ENCODE peak calls at places on chromosome 16, in eight cellular contexts. Y is AG20443; O is RPMI7951; Z is fibroblast of the aortic adventitia; U is amygdala; N is stomach; X is stimulated activated CD4-positive, alpha-beta T cell treated with anti-CD3 and anti-CD28 coated beads, Interleukin-12 subunit alpha, Interleukin-12 subunit beta, amount 100 ng/mL, for 4 hours; E is hippocampal formation. K is an unnamed sample.

GRCh38 chr16:23948949-23949392 is 113.2 kb downstream of the PRKCB start:
- DNase-seq in Y (no peak), O (no peak), Z (no peak), U (no peak), N (peak; percentile 27), X (no peak), E (no peak), K (no peak)

GRCh38 chr16:19382084-19382801 is 35.4 kb upstream of the TMC5 start:
- DNase-seq in Y (no peak), O (no peak), Z (no peak), U (no peak), N (peak; percentile 41), X (no peak), E (no peak), K (no peak)

GRCh38 chr16:22296225-22297113 is 740 bp upstream of the POLR3E start:
- DNase-seq in Y (no peak), O (no peak), Z (peak; percentile 16), U (no peak), N (no peak), X (no peak), E (no peak), K (no peak)

GRCh38 chr16:782766-783403 is 5.3 kb downstream of the RPUSD1 start:
- DNase-seq in Y (no peak), O (no peak), Z (no peak), U (no peak), N (peak; percentile 69), X (no peak), E (no peak), K (no peak)

GRCh38 chr16:68908000-68908313 is 64.6 kb downstream of the TANGO6 start:
- DNase-seq in Y (no peak), O (no peak), Z (no peak), U (no peak), N (no peak), X (no peak), E (no peak), K (no peak)

GRCh38 chr16:13378151-13378550 is 476.8 kb downstream of the SHISA9 start:
- DNase-seq in Y (no peak), O (no peak), Z (no peak), U (no peak), N (no peak), X (no peak), E (no peak), K (no peak)

GRCh38 chr16:705748-706188 is at the start of gene FBXL16:
- DNase-seq in Y (peak; percentile 41), O (no peak), Z (no peak), U (peak; percentile 63), N (no peak), X (no peak), E (peak; percentile 39), K (peak; percentile 85)

GRCh38 chr16:69724414-69724873 is 1.9 kb downstream of the NQO1 start:
- DNase-seq in Y (no peak), O (no peak), Z (no peak), U (no peak), N (no peak), X (no peak), E (no peak), K (no peak)

GRCh38 chr16:88454315-88455057 is 1.4 kb downstream of the ZFPM1 start:
- DNase-seq in Y (no peak), O (peak; percentile 16), Z (no peak), U (no peak), N (peak; percentile 56), X (no peak), E (no peak), K (no peak)

GRCh38 chr16:21656795-21657768 is 4.7 kb upstream of the IGSF6 start:
- DNase-seq in Y (peak; percentile 72), O (peak; percentile 53), Z (peak; percentile 77), U (no peak), N (no peak), X (no peak), E (peak; percentile 79), K (peak; percentile 67)

GRCh38 chr16:75234856-75235696 is 16.3 kb downstream of the CTRB1 start:
- DNase-seq in Y (no peak), O (no peak), Z (no peak), U (no peak), N (no peak), X (no peak), E (no peak), K (no peak)

GRCh38 chr16:2172688-2173335 is 17.2 kb downstream of the TRAF7 start:
- DNase-seq in Y (no peak), O (no peak), Z (no peak), U (no peak), N (no peak), X (no peak), E (no peak), K (no peak)

GRCh38 chr16:86634290-86634689 is 55.9 kb downstream of the FOXL1 start:
- DNase-seq in Y (no peak), O (peak; percentile 69), Z (peak; percentile 51), U (no peak), N (no peak), X (no peak), E (no peak), K (no peak)

GRCh38 chr16:75377971-75378386 is 55.3 kb downstream of the CFDP1 start:
- DNase-seq in Y (peak; percentile 86), O (peak; percentile 81), Z (peak; percentile 83), U (no peak), N (no peak), X (no peak), E (peak; percentile 65), K (no peak)

GRCh38 chr16:7363397-7364053 is 30.9 kb downstream of the RBFOX1 start:
- DNase-seq in Y (no peak), O (peak; percentile 22), Z (no peak), U (no peak), N (peak; percentile 33), X (no peak), E (no peak), K (no peak)

GRCh38 chr16:11563493-11564040 is 23.2 kb downstream of the LITAF start:
- DNase-seq in Y (no peak), O (no peak), Z (no peak), U (no peak), N (no peak), X (no peak), E (no peak), K (no peak)

GRCh38 chr16:87897563-87898505 is 28.5 kb upstream of the SLC7A5 start:
- DNase-seq in Y (no peak), O (no peak), Z (no peak), U (no peak), N (no peak), X (peak; percentile 44), E (no peak), K (no peak)

GRCh38 chr16:79008869-79009179 is 591.7 kb downstream of the MAF start:
- DNase-seq in Y (no peak), O (no peak), Z (no peak), U (no peak), N (no peak), X (no peak), E (no peak), K (no peak)

GRCh38 chr16:6008656-6009055 is 911.1 kb upstream of the EEF2KMT start:
- DNase-seq in Y (no peak), O (no peak), Z (no peak), U (no peak), N (no peak), X (no peak), E (no peak), K (no peak)

GRCh38 chr16:67116388-67117311 is 6.9 kb downstream of the PHAF1 start:
- DNase-seq in Y (no peak), O (no peak), Z (no peak), U (no peak), N (no peak), X (no peak), E (peak; percentile 51), K (no peak)

GRCh38 chr16:35735403-35736251 is 2276.2 kb downstream of the TP53TG3F start:
- DNase-seq in Y (no peak), O (no peak), Z (no peak), U (no peak), N (no peak), X (no peak), E (no peak), K (no peak)

GRCh38 chr16:20241321-20241720 is 86.0 kb downstream of the GP2 start:
- DNase-seq in Y (no peak), O (no peak), Z (no peak), U (no peak), N (no peak), X (no peak), E (no peak), K (no peak)

GRCh38 chr16:51982715-51983680 is 563.9 kb downstream of the TOX3 start:
- DNase-seq in Y (peak; percentile 57), O (peak; percentile 63), Z (peak; percentile 86), U (no peak), N (peak; percentile 52), X (no peak), E (peak; percentile 87), K (peak; percentile 35)

GRCh38 chr16:8920676-8921625 is 38.8 kb downstream of the LITAFD start:
- DNase-seq in Y (peak; percentile 44), O (no peak), Z (peak; percentile 47), U (no peak), N (no peak), X (no peak), E (no peak), K (no peak)

GRCh38 chr16:4928227-4928626 is 8.7 kb downstream of the PPL start:
- DNase-seq in Y (no peak), O (no peak), Z (no peak), U (no peak), N (no peak), X (no peak), E (no peak), K (no peak)

GRCh38 chr16:68342620-68343019 is 31.8 kb downstream of the PRMT7 start:
- DNase-seq in Y (no peak), O (no peak), Z (no peak), U (no peak), N (no peak), X (no peak), E (no peak), K (no peak)

GRCh38 chr16:48810436-48810802 is 200.4 kb upstream of the N4BP1 start:
- DNase-seq in Y (no peak), O (no peak), Z (no peak), U (no peak), N (no peak), X (no peak), E (no peak), K (no peak)

GRCh38 chr16:29126057-29126494 is 141.2 kb downstream of the LAT start:
- DNase-seq in Y (no peak), O (no peak), Z (no peak), U (no peak), N (no peak), X (no peak), E (no peak), K (no peak)

GRCh38 chr16:88619859-88620655 is 18.3 kb upstream of the IL17C start:
- DNase-seq in Y (no peak), O (peak; percentile 16), Z (no peak), U (no peak), N (no peak), X (no peak), E (no peak), K (peak; percentile 34)

GRCh38 chr16:54031107-54031760 is 255.4 kb downstream of the IRX3 start:
- DNase-seq in Y (no peak), O (peak; percentile 9), Z (no peak), U (no peak), N (no peak), X (no peak), E (no peak), K (no peak)

GRCh38 chr16:57029161-57030160 is 40.1 kb downstream of the NLRC5 start:
- DNase-seq in Y (peak; percentile 47), O (peak; percentile 91), Z (peak; percentile 31), U (no peak), N (no peak), X (no peak), E (no peak), K (no peak)

GRCh38 chr16:25838724-25839186 is 147.0 kb downstream of the HS3ST4 start:
- DNase-seq in Y (peak; percentile 63), O (peak; percentile 47), Z (peak; percentile 60), U (no peak), N (no peak), X (no peak), E (peak; percentile 64), K (no peak)

GRCh38 chr16:58025351-58026138 is at the start of gene MMP15:
- DNase-seq in Y (peak; percentile 84), O (peak; percentile 61), Z (peak; percentile 48), U (no peak), N (peak; percentile 94), X (peak; percentile 67), E (no peak), K (peak; percentile 78)

GRCh38 chr16:84631153-84631466 is 13.2 kb upstream of the COTL1 start:
- DNase-seq in Y (no peak), O (no peak), Z (no peak), U (no peak), N (no peak), X (no peak), E (no peak), K (no peak)

K was measured in frontal cortex.